ENCODE peak calls at places on chromosomes 4 and X, in six cellular contexts. One of them, this sample, is unnamed.

GRCh38 chrX:73647632-73648322 is 84.8 kb downstream of the CHIC1 start:
- DNase-seq in HepG2: no peak
- DNase-seq in K562: no peak
- DNase-seq in H1: no peak
- DNase-seq in SK-N-SH: no peak
- DNase-seq in HCT116: no peak
- DNase-seq in this sample: no peak

GRCh38 chrX:152635941-152636340 is 1.8 kb upstream of the GABRQ start:
- DNase-seq in SK-N-SH: peak; percentile 50
- DNase-seq in K562: peak; percentile 31
- DNase-seq in HCT116: peak; percentile 59
- DNase-seq in HepG2: peak; percentile 27
- DNase-seq in H1: peak; percentile 45
- DNase-seq in this sample: no peak

GRCh38 chr4:101334963-101335572 is 12.3 kb downstream of the PPP3CA start:
- DNase-seq in HCT116: no peak
- DNase-seq in HepG2: no peak
- DNase-seq in H1: no peak
- DNase-seq in K562: no peak
- DNase-seq in SK-N-SH: no peak
- DNase-seq in this sample: no peak

GRCh38 chr4:163649557-163650091 is 155.1 kb downstream of the TMA16 start:
- DNase-seq in SK-N-SH: no peak
- DNase-seq in HCT116: no peak
- DNase-seq in H1: no peak
- DNase-seq in K562: no peak
- DNase-seq in HepG2: no peak
- DNase-seq in this sample: no peak

GRCh38 chr4:7515390-7515902 is 80.7 kb upstream of the PSAPL1 start:
- DNase-seq in HCT116: no peak
- DNase-seq in H1: no peak
- DNase-seq in K562: no peak
- DNase-seq in HepG2: peak; percentile 41
- DNase-seq in SK-N-SH: no peak
- DNase-seq in this sample: no peak

GRCh38 chr4:20151436-20151835 is 100.3 kb upstream of the SLIT2 start:
- DNase-seq in HCT116: no peak
- DNase-seq in H1: no peak
- DNase-seq in SK-N-SH: no peak
- DNase-seq in HepG2: no peak
- DNase-seq in K562: no peak
- DNase-seq in this sample: no peak

GRCh38 chr4:78606035-78606434 is 54.5 kb downstream of the ANXA3 start:
- DNase-seq in HCT116: no peak
- DNase-seq in SK-N-SH: no peak
- DNase-seq in H1: no peak
- DNase-seq in K562: no peak
- DNase-seq in HepG2: no peak
- DNase-seq in this sample: no peak

GRCh38 chrX:68415289-68415688 is 18.0 kb downstream of the OPHN1 start:
- DNase-seq in HepG2: no peak
- DNase-seq in SK-N-SH: no peak
- DNase-seq in HCT116: no peak
- DNase-seq in K562: no peak
- DNase-seq in H1: no peak
- DNase-seq in this sample: no peak

GRCh38 chrX:49037883-49038475 is 5.2 kb downstream of the TFE3 start:
- DNase-seq in HCT116: no peak
- DNase-seq in K562: peak; percentile 33
- DNase-seq in SK-N-SH: no peak
- DNase-seq in H1: no peak
- DNase-seq in HepG2: no peak
- DNase-seq in this sample: no peak

GRCh38 chr4:53852343-53852742 is 212.1 kb downstream of the CHIC2 start:
- DNase-seq in K562: no peak
- DNase-seq in H1: no peak
- DNase-seq in HepG2: no peak
- DNase-seq in HCT116: no peak
- DNase-seq in SK-N-SH: no peak
- DNase-seq in this sample: no peak

GRCh38 chr4:153520227-153520626 is 54.1 kb downstream of the TMEM131L start:
- DNase-seq in HCT116: no peak
- DNase-seq in H1: no peak
- DNase-seq in SK-N-SH: no peak
- DNase-seq in HepG2: no peak
- DNase-seq in K562: no peak
- DNase-seq in this sample: no peak

GRCh38 chrX:40085714-40086113 is 12.0 kb downstream of the BCOR start:
- DNase-seq in SK-N-SH: no peak
- DNase-seq in K562: no peak
- DNase-seq in H1: no peak
- DNase-seq in HCT116: no peak
- DNase-seq in HepG2: no peak
- DNase-seq in this sample: no peak

GRCh38 chrX:40083120-40083978 is 14.4 kb downstream of the BCOR start:
- DNase-seq in K562: peak; percentile 60
- DNase-seq in HCT116: no peak
- DNase-seq in HepG2: no peak
- DNase-seq in H1: peak; percentile 57
- DNase-seq in SK-N-SH: no peak
- DNase-seq in this sample: no peak

GRCh38 chrX:40083979-40084359 is 13.8 kb downstream of the BCOR start:
- DNase-seq in HCT116: no peak
- DNase-seq in H1: no peak
- DNase-seq in HepG2: no peak
- DNase-seq in SK-N-SH: no peak
- DNase-seq in K562: no peak
- DNase-seq in this sample: no peak

GRCh38 chrX:40085086-40085551 is 12.6 kb downstream of the BCOR start:
- DNase-seq in HepG2: no peak
- DNase-seq in SK-N-SH: no peak
- DNase-seq in H1: no peak
- DNase-seq in HCT116: no peak
- DNase-seq in K562: no peak
- DNase-seq in this sample: no peak

DNA sequence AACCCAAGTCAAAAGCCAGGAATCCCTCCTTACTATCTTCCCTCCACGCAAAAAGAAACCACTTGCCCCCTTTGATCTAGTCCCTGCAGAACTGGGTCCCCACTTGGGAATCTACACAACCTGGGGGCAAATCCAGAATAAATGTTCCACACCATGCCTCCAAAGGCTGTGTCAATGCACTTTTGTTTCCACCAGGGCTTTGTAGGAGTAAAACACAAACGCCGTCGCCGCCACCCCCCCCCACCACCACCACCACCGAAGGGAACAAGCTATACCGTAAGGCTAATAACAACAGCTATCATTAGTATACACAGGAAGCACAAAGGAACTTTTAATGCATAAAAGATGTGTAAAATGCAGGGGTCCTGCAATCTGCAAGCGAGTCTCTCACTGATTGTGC is 13.3 kb downstream of the BCOR start:
- DNase-seq in HepG2: no peak
- DNase-seq in SK-N-SH: no peak
- DNase-seq in HCT116: no peak
- DNase-seq in K562: no peak
- DNase-seq in H1: no peak
- DNase-seq in this sample: no peak
- H3K27me3 ChIP-seq in HepG2: no peaks in the 10 kb centered on the region
- H3K27me3 ChIP-seq in SK-N-SH: peaks cover 9% of the 10 kb centered on the region
- H3K27me3 ChIP-seq in HCT116: no peaks in the 10 kb centered on the region
- H3K27me3 ChIP-seq in K562: no peaks in the 10 kb centered on the region
- H3K27me3 ChIP-seq in H1: peaks cover 5% of the 10 kb centered on the region
- H3K27me3 ChIP-seq in this sample: peaks cover 34% of the 10 kb centered on the region

GRCh38 chr4:127579821-127580220 is 52.9 kb upstream of the INTU start:
- DNase-seq in H1: no peak
- DNase-seq in HepG2: no peak
- DNase-seq in HCT116: no peak
- DNase-seq in K562: no peak
- DNase-seq in SK-N-SH: no peak
- DNase-seq in this sample: no peak

GRCh38 chr4:127580300-127580699 is 52.5 kb upstream of the INTU start:
- DNase-seq in H1: no peak
- DNase-seq in K562: no peak
- DNase-seq in HCT116: no peak
- DNase-seq in HepG2: no peak
- DNase-seq in SK-N-SH: no peak
- DNase-seq in this sample: no peak

GRCh38 chr4:127574643-127575042 is 58.1 kb upstream of the INTU start:
- DNase-seq in SK-N-SH: no peak
- DNase-seq in HepG2: no peak
- DNase-seq in H1: no peak
- DNase-seq in HCT116: no peak
- DNase-seq in K562: no peak
- DNase-seq in this sample: no peak

GRCh38 chr4:127578967-127579366 is 53.8 kb upstream of the INTU start:
- DNase-seq in HCT116: no peak
- DNase-seq in SK-N-SH: no peak
- DNase-seq in H1: no peak
- DNase-seq in HepG2: no peak
- DNase-seq in K562: no peak
- DNase-seq in this sample: no peak

DNA sequence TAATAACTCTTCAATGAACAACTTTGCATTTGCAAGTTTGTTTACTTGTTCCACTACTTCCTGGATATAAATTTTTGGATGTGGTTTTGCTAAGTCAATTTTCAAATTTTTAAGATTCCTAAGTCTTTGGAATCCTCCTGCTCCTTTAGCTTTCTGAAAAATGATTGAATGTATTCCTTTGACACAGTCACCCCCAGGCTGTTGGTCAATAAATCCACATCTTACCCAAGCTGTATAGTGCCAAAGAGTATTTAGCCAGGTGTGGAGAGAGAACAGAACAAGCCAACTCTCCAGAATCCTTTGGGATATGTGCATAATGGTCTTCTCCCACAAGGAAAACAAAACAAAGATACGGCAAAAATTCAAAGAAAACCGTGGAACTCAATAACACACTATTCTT is 56.9 kb upstream of the INTU start:
- DNase-seq in HCT116: no peak
- DNase-seq in H1: no peak
- DNase-seq in HepG2: no peak
- DNase-seq in SK-N-SH: no peak
- DNase-seq in K562: no peak
- DNase-seq in this sample: no peak
- TF ChIP-seq YY1 in HCT116: no peak
- TF ChIP-seq YY1 in H1: no peak
- TF ChIP-seq YY1 in HepG2: no peak
- TF ChIP-seq YY1 in SK-N-SH: no peak
- TF ChIP-seq YY1 in K562: no peak
- TF ChIP-seq YY1 in this sample: no peak

DNA sequence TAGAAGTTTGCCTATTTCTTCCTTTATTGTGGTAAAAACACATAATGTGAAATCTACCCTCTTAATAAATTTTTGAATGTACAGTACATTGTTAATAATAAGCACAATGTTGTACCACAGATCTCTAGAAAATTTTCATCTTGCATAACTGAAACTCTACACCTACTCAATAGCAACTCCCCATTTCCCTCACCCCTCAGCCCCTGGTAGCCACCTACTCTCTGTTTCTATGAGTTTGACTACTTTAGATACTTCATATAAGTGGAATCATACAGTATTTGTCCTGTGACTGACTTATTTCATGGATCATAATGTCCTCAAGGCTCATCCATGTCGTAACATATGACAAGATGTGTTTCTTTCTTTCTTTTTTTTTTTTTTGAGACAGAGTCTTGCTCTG is 446.4 kb downstream of the RPA4 start:
- DNase-seq in K562: no peak
- DNase-seq in HepG2: no peak
- DNase-seq in H1: no peak
- DNase-seq in SK-N-SH: no peak
- DNase-seq in HCT116: no peak
- DNase-seq in this sample: no peak
- H3K4me1 ChIP-seq in K562: no peaks in the 10 kb centered on the region
- H3K4me1 ChIP-seq in HepG2: no peaks in the 10 kb centered on the region
- H3K4me1 ChIP-seq in H1: no peaks in the 10 kb centered on the region
- H3K4me1 ChIP-seq in SK-N-SH: no peaks in the 10 kb centered on the region
- H3K4me1 ChIP-seq in HCT116: no peaks in the 10 kb centered on the region
- H3K4me1 ChIP-seq in this sample: no peaks in the 10 kb centered on the region

GRCh38 chrX:108072746-108073145 is 18.6 kb downstream of the PSMD10 start:
- DNase-seq in H1: no peak
- DNase-seq in HCT116: no peak
- DNase-seq in K562: no peak
- DNase-seq in SK-N-SH: no peak
- DNase-seq in HepG2: no peak
- DNase-seq in this sample: no peak
- H3K27me3 ChIP-seq in H1: no peaks in the 10 kb centered on the region
- H3K27me3 ChIP-seq in HCT116: no peaks in the 10 kb centered on the region
- H3K27me3 ChIP-seq in K562: no peaks in the 10 kb centered on the region
- H3K27me3 ChIP-seq in SK-N-SH: peaks cover 16% of the 10 kb centered on the region
- H3K27me3 ChIP-seq in HepG2: no peaks in the 10 kb centered on the region
- H3K27me3 ChIP-seq in this sample: no peaks in the 10 kb centered on the region

GRCh38 chr4:18691431-18692200 is 670.1 kb upstream of the LCORL start:
- DNase-seq in H1: peak; percentile 63
- DNase-seq in K562: no peak
- DNase-seq in SK-N-SH: no peak
- DNase-seq in HCT116: no peak
- DNase-seq in HepG2: peak; percentile 2
- DNase-seq in this sample: peak; percentile 81
- TF ChIP-seq YY1 in H1: peak; percentile 7
- TF ChIP-seq YY1 in K562: no peak
- TF ChIP-seq YY1 in SK-N-SH: no peak
- TF ChIP-seq YY1 in HCT116: no peak
- TF ChIP-seq YY1 in HepG2: no peak
- TF ChIP-seq YY1 in this sample: no peak

GRCh38 chr4:25131396-25131795 is 28.9 kb downstream of the SEPSECS start:
- DNase-seq in HCT116: no peak
- DNase-seq in K562: no peak
- DNase-seq in HepG2: no peak
- DNase-seq in SK-N-SH: no peak
- DNase-seq in H1: no peak
- DNase-seq in this sample: no peak

GRCh38 chr4:25133132-25133531 is 27.1 kb downstream of the SEPSECS start:
- DNase-seq in K562: no peak
- DNase-seq in HCT116: no peak
- DNase-seq in H1: no peak
- DNase-seq in SK-N-SH: no peak
- DNase-seq in HepG2: peak; percentile 80
- DNase-seq in this sample: no peak

GRCh38 chr4:25128671-25129070 is 31.6 kb downstream of the SEPSECS start:
- DNase-seq in HCT116: no peak
- DNase-seq in K562: no peak
- DNase-seq in HepG2: no peak
- DNase-seq in H1: no peak
- DNase-seq in SK-N-SH: no peak
- DNase-seq in this sample: no peak

GRCh38 chr4:25131925-25132324 is 28.3 kb downstream of the SEPSECS start:
- DNase-seq in HepG2: no peak
- DNase-seq in H1: no peak
- DNase-seq in SK-N-SH: no peak
- DNase-seq in K562: no peak
- DNase-seq in HCT116: no peak
- DNase-seq in this sample: peak; percentile 63

DNA sequence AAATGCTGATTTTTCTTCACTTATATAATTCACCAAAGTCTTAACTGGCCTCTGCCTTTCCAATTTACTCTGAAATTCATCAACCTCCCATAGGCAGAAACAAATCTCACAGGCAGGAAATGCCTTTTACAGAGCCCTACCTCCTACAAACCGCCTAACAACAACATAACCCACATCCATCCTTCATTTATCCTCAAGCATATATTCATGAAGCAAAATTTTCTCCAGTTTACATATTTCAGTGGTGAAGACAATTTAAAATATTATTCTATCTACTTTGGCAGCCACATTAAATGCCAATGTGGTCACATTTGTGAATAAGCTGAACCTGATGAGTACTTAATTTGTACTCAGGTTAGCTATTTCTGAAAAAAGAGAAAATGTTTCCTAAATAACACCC is 30.3 kb downstream of the SEPSECS start:
- DNase-seq in H1: no peak
- DNase-seq in HepG2: no peak
- DNase-seq in SK-N-SH: no peak
- DNase-seq in K562: no peak
- DNase-seq in HCT116: no peak
- DNase-seq in this sample: no peak
- H3K4me1 ChIP-seq in H1: peaks cover 4% of the 10 kb centered on the region
- H3K4me1 ChIP-seq in HepG2: peaks cover 29% of the 10 kb centered on the region
- H3K4me1 ChIP-seq in SK-N-SH: no peaks in the 10 kb centered on the region
- H3K4me1 ChIP-seq in K562: no peaks in the 10 kb centered on the region
- H3K4me1 ChIP-seq in HCT116: no peaks in the 10 kb centered on the region
- H3K4me1 ChIP-seq in this sample: peaks cover 5% of the 10 kb centered on the region

This sample was measured in NT2/D1.